ENCODE peak calls at places on chromosome 16, in five cellular contexts. O is LHCN-M2; R is stimulated activated naive CD8-positive, alpha-beta T cell treated with anti-CD3 and anti-CD28 coated beads, Interleukin-15, amount 100 ng/mL, for 72 hours; I is hepatocyte; D is activated T-helper 1 cell treated with Interleukin-2 at 50 U/mL for 16 hours. X is an unnamed sample.

GRCh38 chr16:86210403-86211193 is 299.7 kb upstream of the FOXF1 start:
- DNase-seq in R (no peak), D (no peak), O (no peak), I (no peak), X (no peak)

GRCh38 chr16:86306811-86307517 is 203.4 kb upstream of the FOXF1 start:
- DNase-seq in O (peak; percentile 3), R (no peak), I (no peak), D (no peak), X (peak; percentile 68)

GRCh38 chr16:28264656-28265055 is 27.7 kb upstream of the SBK1 start:
- DNase-seq in R (no peak), I (peak; percentile 63), D (no peak), O (peak; percentile 23), X (peak; percentile 67)

GRCh38 chr16:2835638-2836493 is 5.8 kb downstream of the ZG16B start:
- DNase-seq in D (no peak), I (peak; percentile 70), O (peak; percentile 98), R (no peak), X (peak; percentile 87)

GRCh38 chr16:30063893-30064745 is 1.4 kb upstream of the ALDOA start:
- DNase-seq in D (peak; percentile 49), O (peak; percentile 64), I (peak; percentile 64), R (peak; percentile 54), X (peak; percentile 41)

GRCh38 chr16:57262841-57263584 is 18.0 kb downstream of the ARL2BP start:
- DNase-seq in I (no peak), D (no peak), O (no peak), R (no peak), X (no peak)

GRCh38 chr16:966505-966904 is 4.3 kb downstream of the LMF1 start:
- DNase-seq in R (no peak), I (no peak), O (no peak), D (no peak), X (no peak)

GRCh38 chr16:49854227-49855203 is 1.4 kb downstream of the ZNF423 start:
- DNase-seq in I (peak; percentile 80), O (no peak), R (peak; percentile 15), D (no peak), X (no peak)

GRCh38 chr16:67645397-67646121 is 615 bp downstream of the CARMIL2 start:
- DNase-seq in O (no peak), D (no peak), I (no peak), R (no peak), X (no peak)

GRCh38 chr16:68091604-68092261 is 6.6 kb downstream of the NFATC3 start:
- DNase-seq in D (no peak), I (no peak), O (peak; percentile 75), R (no peak), X (peak; percentile 72)

GRCh38 chr16:65876200-65876498 is 490.3 kb upstream of the CDH5 start:
- DNase-seq in D (no peak), O (no peak), I (no peak), R (no peak), X (peak; percentile 24)

GRCh38 chr16:895371-895770 is 75.4 kb downstream of the LMF1 start:
- DNase-seq in I (no peak), O (no peak), R (no peak), D (no peak), X (no peak)

GRCh38 chr16:53111078-53111776 is 56.4 kb downstream of the CHD9 start:
- DNase-seq in R (no peak), O (no peak), D (no peak), I (no peak), X (peak; percentile 62)

GRCh38 chr16:83470406-83470805 is 337.4 kb upstream of the HSBP1 start:
- DNase-seq in D (no peak), O (peak; percentile 55), I (no peak), R (no peak), X (no peak)

GRCh38 chr16:56343661-56344517 is 81.5 kb downstream of the AMFR start:
- DNase-seq in I (no peak), O (peak; percentile 9), D (no peak), R (no peak), X (peak; percentile 9)

GRCh38 chr16:24753437-24753836 is 24.0 kb downstream of the TNRC6A start:
- DNase-seq in I (no peak), O (no peak), R (peak; percentile 11), D (no peak), X (no peak)

GRCh38 chr16:15708997-15709396 is 59.0 kb downstream of the NDE1 start:
- DNase-seq in D (no peak), I (no peak), O (no peak), R (no peak), X (no peak)

GRCh38 chr16:4915226-4915761 is 21.7 kb downstream of the PPL start:
- DNase-seq in D (no peak), I (no peak), O (peak; percentile 100), R (no peak), X (peak; percentile 95)

GRCh38 chr16:30984669-30985400 is at the start of gene HSD3B7:
- DNase-seq in I (peak; percentile 92), D (peak; percentile 69), R (peak; percentile 78), O (peak; percentile 80), X (peak; percentile 74)

GRCh38 chr16:78660795-78661194 is 561.3 kb downstream of the WWOX start:
- DNase-seq in D (no peak), O (no peak), I (no peak), R (no peak), X (no peak)